ENCODE peak calls at places on chromosomes 2 and 18, in five cellular contexts. W is HTR-8/SVneo, B is ureter, V is foreskin fibroblast, J is occipital lobe. E is an unnamed sample.
A peak's percentile ranks its signal among the peaks of the same experiment; 100 is the strongest.

GRCh38 chr2:222819722-222820333 is 41.0 kb upstream of the ACSL3 start:
- DNase-seq in W (peak; percentile 20), B (no peak), V (peak; percentile 52), J (no peak), E (no peak)

GRCh38 chr2:212968284-212969081 is 182.9 kb downstream of the IKZF2 start:
- DNase-seq in W (no peak), B (no peak), V (no peak), J (no peak), E (no peak)

GRCh38 chr18:46322411-46322891 is 218.3 kb downstream of the HAUS1 start:
- DNase-seq in W (no peak), B (peak; percentile 62), V (no peak), J (no peak), E (no peak)

GRCh38 chr2:151817929-151818328 is 10.3 kb downstream of the ARL5A start:
- DNase-seq in W (no peak), B (no peak), V (no peak), J (no peak), E (no peak)

GRCh38 chr2:73931531-73932500 is 5.1 kb downstream of the DGUOK start:
- DNase-seq in W (no peak), B (no peak), V (peak; percentile 71), J (peak; percentile 12), E (no peak)

GRCh38 chr2:173654146-173654895 is 299.6 kb downstream of the CDCA7 start:
- DNase-seq in W (no peak), B (no peak), V (no peak), J (no peak), E (no peak)

GRCh38 chr18:12246849-12247808 is 7.0 kb upstream of the CIDEA start:
- DNase-seq in W (no peak), B (no peak), V (peak; percentile 56), J (no peak), E (no peak)

GRCh38 chr2:237414056-237414661 is at the start of gene COL6A3:
- DNase-seq in W (no peak), B (peak; percentile 86), V (peak; percentile 97), J (no peak), E (peak; percentile 88)

GRCh38 chr2:58428286-58428552 is 187.1 kb upstream of the FANCL start:
- DNase-seq in W (no peak), B (no peak), V (peak; percentile 8), J (no peak), E (no peak)

GRCh38 chr2:177239934-177240600 is 24.5 kb downstream of the NFE2L2 start:
- DNase-seq in W (peak; percentile 35), B (peak; percentile 67), V (peak; percentile 80), J (peak; percentile 16), E (no peak)

GRCh38 chr2:44553456-44553855 is 191.7 kb downstream of the CAMKMT start:
- DNase-seq in W (peak; percentile 30), B (no peak), V (peak; percentile 74), J (no peak), E (no peak)

GRCh38 chr18:44681039-44681595 is 429 bp downstream of the SETBP1 start:
- DNase-seq in W (no peak), B (no peak), V (no peak), J (no peak), E (no peak)

GRCh38 chr2:237929979-237930378 is 36.8 kb upstream of the UBE2F start:
- DNase-seq in W (no peak), B (no peak), V (no peak), J (no peak), E (no peak)

GRCh38 chr18:40485318-40485717 is 1469.7 kb upstream of the PIK3C3 start:
- DNase-seq in W (no peak), B (no peak), V (peak; percentile 72), J (no peak), E (no peak)

GRCh38 chr2:144198116-144198515 is 321.8 kb downstream of the ZEB2 start:
- DNase-seq in W (peak; percentile 9), B (no peak), V (peak; percentile 44), J (no peak), E (no peak)

GRCh38 chr2:10486601-10487079 is 38.5 kb upstream of the ODC1 start:
- DNase-seq in W (no peak), B (no peak), V (no peak), J (no peak), E (no peak)

GRCh38 chr18:49747876-49748275 is 65.5 kb downstream of the ACAA2 start:
- DNase-seq in W (no peak), B (no peak), V (peak; percentile 12), J (no peak), E (no peak)

GRCh38 chr2:238169021-238169707 is 10.4 kb downstream of the ERFE start:
- DNase-seq in W (no peak), B (peak; percentile 48), V (peak; percentile 94), J (no peak), E (peak; percentile 50)

GRCh38 chr18:79677221-79677620 is 2.4 kb upstream of the CTDP1 start:
- DNase-seq in W (no peak), B (no peak), V (no peak), J (no peak), E (no peak)

GRCh38 chr18:57437433-57437781 is 2.2 kb downstream of the ONECUT2 start:
- DNase-seq in W (no peak), B (no peak), V (no peak), J (no peak), E (no peak)

E was measured in smooth muscle cell of the brain vasculature.